ENCODE peak calls at places on chromosomes 6 and 20, in four cellular contexts. One of them, this sample, is unnamed.

GRCh38 chr6:152846825-152847224 is 96.2 kb downstream of the VIP start:
- DNase-seq in IMR-90: no peak
- DNase-seq in dorsolateral prefrontal cortex: no peak
- DNase-seq in fibroblast of lung: no peak
- DNase-seq in this sample: no peak

GRCh38 chr20:11755071-11755881 is 162.4 kb upstream of the BTBD3 start:
- DNase-seq in IMR-90: no peak
- DNase-seq in dorsolateral prefrontal cortex: no peak
- DNase-seq in fibroblast of lung: peak
- DNase-seq in this sample: no peak

GRCh38 chr6:35457907-35458306 is 5.8 kb downstream of the FANCE start:
- DNase-seq in IMR-90: no peak
- DNase-seq in dorsolateral prefrontal cortex: no peak
- DNase-seq in fibroblast of lung: no peak
- DNase-seq in this sample: no peak

GRCh38 chr20:25553819-25554296 is 31.5 kb downstream of the NINL start:
- DNase-seq in IMR-90: peak
- DNase-seq in dorsolateral prefrontal cortex: no peak
- DNase-seq in fibroblast of lung: peak
- DNase-seq in this sample: no peak

GRCh38 chr6:96659084-96659845 is 96.3 kb downstream of the FHL5 start:
- DNase-seq in IMR-90: no peak
- DNase-seq in dorsolateral prefrontal cortex: no peak
- DNase-seq in fibroblast of lung: no peak
- DNase-seq in this sample: no peak

GRCh38 chr6:126091507-126091906 is 105.2 kb downstream of the TRMT11 start:
- DNase-seq in IMR-90: no peak
- DNase-seq in dorsolateral prefrontal cortex: no peak
- DNase-seq in fibroblast of lung: peak
- DNase-seq in this sample: no peak

GRCh38 chr6:57069228-57069627 is 20.8 kb upstream of the ZNF451 start:
- DNase-seq in IMR-90: no peak
- DNase-seq in dorsolateral prefrontal cortex: no peak
- DNase-seq in fibroblast of lung: no peak
- DNase-seq in this sample: no peak

GRCh38 chr6:37049990-37050853 is 44.8 kb downstream of the FGD2 start:
- DNase-seq in IMR-90: no peak
- DNase-seq in dorsolateral prefrontal cortex: no peak
- DNase-seq in fibroblast of lung: no peak
- DNase-seq in this sample: peak

GRCh38 chr20:38723069-38723981 is 961 bp upstream of the SLC32A1 start:
- DNase-seq in IMR-90: no peak
- DNase-seq in dorsolateral prefrontal cortex: no peak
- DNase-seq in fibroblast of lung: peak
- DNase-seq in this sample: no peak

GRCh38 chr6:4017847-4018193 is 61.1 kb downstream of the FAM217A start:
- DNase-seq in IMR-90: peak
- DNase-seq in dorsolateral prefrontal cortex: no peak
- DNase-seq in fibroblast of lung: peak
- DNase-seq in this sample: no peak

GRCh38 chr20:60037120-60037499 is 78.9 kb downstream of the CDH26 start:
- DNase-seq in IMR-90: peak
- DNase-seq in dorsolateral prefrontal cortex: no peak
- DNase-seq in fibroblast of lung: peak
- DNase-seq in this sample: no peak

GRCh38 chr6:11535801-11536230 is 1.7 kb upstream of the TMEM170B start:
- DNase-seq in IMR-90: peak
- DNase-seq in dorsolateral prefrontal cortex: no peak
- DNase-seq in fibroblast of lung: peak
- DNase-seq in this sample: no peak

GRCh38 chr6:109772961-109773431 is 81.9 kb downstream of the FIG4 start:
- DNase-seq in IMR-90: peak
- DNase-seq in dorsolateral prefrontal cortex: no peak
- DNase-seq in fibroblast of lung: peak
- DNase-seq in this sample: no peak

GRCh38 chr6:26197736-26198625 is 110.8 kb downstream of the HFE start:
- DNase-seq in IMR-90: peak
- DNase-seq in dorsolateral prefrontal cortex: no peak
- DNase-seq in fibroblast of lung: peak
- DNase-seq in this sample: peak

GRCh38 chr6:166253277-166254229 is 54.6 kb downstream of the PRR18 start:
- DNase-seq in IMR-90: no peak
- DNase-seq in dorsolateral prefrontal cortex: no peak
- DNase-seq in fibroblast of lung: no peak
- DNase-seq in this sample: no peak

GRCh38 chr6:34587851-34588250 is 31.7 kb upstream of the SPDEF start:
- DNase-seq in IMR-90: no peak
- DNase-seq in dorsolateral prefrontal cortex: no peak
- DNase-seq in fibroblast of lung: no peak
- DNase-seq in this sample: no peak

GRCh38 chr6:9397981-9398559 is 962.7 kb upstream of the SLC35B3 start:
- DNase-seq in IMR-90: no peak
- DNase-seq in dorsolateral prefrontal cortex: no peak
- DNase-seq in fibroblast of lung: no peak
- DNase-seq in this sample: no peak

GRCh38 chr6:15441215-15441868 is 195.5 kb downstream of the JARID2 start:
- DNase-seq in IMR-90: peak
- DNase-seq in dorsolateral prefrontal cortex: no peak
- DNase-seq in fibroblast of lung: peak
- DNase-seq in this sample: peak

GRCh38 chr6:170368544-170368943 is 62.0 kb downstream of the FAM120B start:
- DNase-seq in IMR-90: no peak
- DNase-seq in dorsolateral prefrontal cortex: no peak
- DNase-seq in fibroblast of lung: no peak
- DNase-seq in this sample: no peak
- TF ChIP-seq CTCF in IMR-90: no peak
- TF ChIP-seq CTCF in dorsolateral prefrontal cortex: no peak
- TF ChIP-seq CTCF in fibroblast of lung: no peak
- TF ChIP-seq CTCF in this sample: no peak

GRCh38 chr6:117495873-117496272 is 13.4 kb downstream of the DCBLD1 start:
- DNase-seq in IMR-90: peak
- DNase-seq in dorsolateral prefrontal cortex: no peak
- DNase-seq in fibroblast of lung: peak
- DNase-seq in this sample: no peak

GRCh38 chr6:117493470-117493869 is 11.0 kb downstream of the DCBLD1 start:
- DNase-seq in IMR-90: no peak
- DNase-seq in dorsolateral prefrontal cortex: no peak
- DNase-seq in fibroblast of lung: no peak
- DNase-seq in this sample: no peak

GRCh38 chr6:117494694-117495318 is 12.3 kb downstream of the DCBLD1 start:
- DNase-seq in IMR-90: no peak
- DNase-seq in dorsolateral prefrontal cortex: no peak
- DNase-seq in fibroblast of lung: no peak
- DNase-seq in this sample: no peak

GRCh38 chr6:117495425-117495824 is 13.0 kb downstream of the DCBLD1 start:
- DNase-seq in IMR-90: no peak
- DNase-seq in dorsolateral prefrontal cortex: no peak
- DNase-seq in fibroblast of lung: no peak
- DNase-seq in this sample: no peak

DNA sequence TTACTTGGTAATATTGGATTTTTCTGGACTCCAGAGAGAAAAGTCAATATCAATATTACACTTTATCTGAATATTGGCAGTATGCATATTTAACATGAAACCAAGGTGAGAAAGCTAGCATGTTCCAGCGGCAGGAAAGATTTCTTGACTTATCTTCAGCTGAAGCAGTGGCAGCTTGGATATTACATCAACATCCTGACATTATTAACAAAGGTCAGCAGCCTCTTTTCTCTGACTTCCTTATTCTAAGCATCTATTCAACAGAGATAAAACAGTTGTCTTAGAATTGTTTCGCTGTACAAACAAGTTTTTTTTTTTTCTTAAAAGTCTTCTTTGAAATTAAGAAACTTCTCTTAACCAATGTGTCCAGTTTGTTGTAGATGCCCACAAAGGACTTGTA is 11.8 kb downstream of the DCBLD1 start:
- DNase-seq in IMR-90: no peak
- DNase-seq in dorsolateral prefrontal cortex: no peak
- DNase-seq in fibroblast of lung: no peak
- DNase-seq in this sample: no peak
- H3K27ac ChIP-seq in IMR-90: no peak
- H3K27ac ChIP-seq in dorsolateral prefrontal cortex: no peak
- H3K27ac ChIP-seq in fibroblast of lung: peak
- H3K27ac ChIP-seq in this sample: no peak

GRCh38 chr20:53598140-53599038 is 4.8 kb upstream of the ZNF217 start:
- DNase-seq in IMR-90: no peak
- DNase-seq in dorsolateral prefrontal cortex: no peak
- DNase-seq in fibroblast of lung: no peak
- DNase-seq in this sample: no peak

GRCh38 chr20:53595018-53595378 is 1.4 kb upstream of the ZNF217 start:
- DNase-seq in IMR-90: no peak
- DNase-seq in dorsolateral prefrontal cortex: no peak
- DNase-seq in fibroblast of lung: no peak
- DNase-seq in this sample: no peak

GRCh38 chr20:53597521-53598120 is 4.0 kb upstream of the ZNF217 start:
- DNase-seq in IMR-90: no peak
- DNase-seq in dorsolateral prefrontal cortex: no peak
- DNase-seq in fibroblast of lung: no peak
- DNase-seq in this sample: no peak

GRCh38 chr20:53597085-53597482 is 3.4 kb upstream of the ZNF217 start:
- DNase-seq in IMR-90: no peak
- DNase-seq in dorsolateral prefrontal cortex: no peak
- DNase-seq in fibroblast of lung: no peak
- DNase-seq in this sample: no peak

DNA sequence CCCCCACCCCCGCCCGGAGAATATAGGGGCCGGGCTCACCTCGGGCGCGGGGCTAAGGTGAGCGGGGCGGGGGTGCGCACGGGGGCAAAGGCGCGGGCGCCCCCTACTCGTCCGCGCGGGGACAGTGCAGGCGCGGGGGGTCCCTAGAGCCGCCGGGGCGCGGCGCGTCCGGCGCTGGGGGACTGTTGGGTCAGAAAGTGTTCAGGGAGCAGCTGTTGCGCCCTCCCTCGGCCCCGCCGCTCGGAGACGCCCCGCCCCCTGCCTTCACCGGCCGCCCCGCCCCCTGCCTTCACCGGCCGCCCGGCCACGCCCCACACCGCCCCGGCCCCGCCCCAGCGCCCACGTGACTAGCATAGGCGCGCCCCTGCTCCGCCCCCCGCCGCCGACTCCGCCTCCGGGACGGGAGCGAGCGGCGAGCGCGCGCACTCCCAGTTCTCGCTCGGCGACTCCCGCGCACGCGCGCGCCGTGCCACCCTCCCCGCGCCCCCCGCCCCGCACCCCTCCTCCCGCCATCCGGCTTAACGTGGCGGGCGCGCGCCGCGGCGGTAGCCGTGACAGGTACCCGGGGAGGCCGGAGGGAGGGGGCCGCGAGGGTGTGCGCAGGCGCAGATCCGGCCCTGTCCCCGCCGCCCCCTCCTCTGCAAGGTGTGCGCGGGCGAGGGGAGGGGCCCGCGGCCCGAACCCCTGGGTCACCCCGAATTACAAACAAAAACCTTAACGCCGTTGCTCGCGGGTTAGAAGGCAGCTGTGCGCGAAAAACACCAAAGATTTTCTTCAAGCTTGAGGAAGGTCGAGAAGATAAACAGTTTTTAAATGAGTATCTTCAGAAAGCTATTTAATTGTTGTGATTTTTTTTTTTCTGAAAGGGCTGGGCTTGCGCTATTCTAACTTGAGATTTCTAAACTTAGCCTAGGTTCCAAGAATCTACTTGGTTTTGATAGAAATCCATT is 704 bp upstream of the ZNF217 start:
- DNase-seq in IMR-90: peak
- DNase-seq in dorsolateral prefrontal cortex: peak
- DNase-seq in fibroblast of lung: peak
- DNase-seq in this sample: peak
- TF ChIP-seq CTCF in IMR-90: peak
- TF ChIP-seq CTCF in dorsolateral prefrontal cortex: peak
- TF ChIP-seq CTCF in fibroblast of lung: no peak
- TF ChIP-seq CTCF in this sample: no peak

GRCh38 chr6:165184192-165184979 is 125.0 kb downstream of the C6orf118 start:
- DNase-seq in IMR-90: no peak
- DNase-seq in dorsolateral prefrontal cortex: no peak
- DNase-seq in fibroblast of lung: peak
- DNase-seq in this sample: no peak
- H3K27ac ChIP-seq in IMR-90: no peak
- H3K27ac ChIP-seq in dorsolateral prefrontal cortex: peak
- H3K27ac ChIP-seq in fibroblast of lung: no peak
- H3K27ac ChIP-seq in this sample: no peak

GRCh38 chr6:154615483-154616025 is 105.1 kb upstream of the CNKSR3 start:
- DNase-seq in IMR-90: peak
- DNase-seq in dorsolateral prefrontal cortex: no peak
- DNase-seq in fibroblast of lung: peak
- DNase-seq in this sample: no peak
- TF ChIP-seq CTCF in IMR-90: no peak
- TF ChIP-seq CTCF in dorsolateral prefrontal cortex: no peak
- TF ChIP-seq CTCF in fibroblast of lung: peak
- TF ChIP-seq CTCF in this sample: no peak

GRCh38 chr6:14110001-14110818 is 7.4 kb upstream of the CD83 start:
- DNase-seq in IMR-90: no peak
- DNase-seq in dorsolateral prefrontal cortex: no peak
- DNase-seq in fibroblast of lung: no peak
- DNase-seq in this sample: no peak
- H3K27ac ChIP-seq in IMR-90: no peak
- H3K27ac ChIP-seq in dorsolateral prefrontal cortex: no peak
- H3K27ac ChIP-seq in fibroblast of lung: no peak
- H3K27ac ChIP-seq in this sample: no peak

GRCh38 chr6:167826230-167827061 is at the start of gene AFDN:
- DNase-seq in IMR-90: peak
- DNase-seq in dorsolateral prefrontal cortex: peak
- DNase-seq in fibroblast of lung: peak
- DNase-seq in this sample: peak
- TF ChIP-seq CTCF in IMR-90: peak
- TF ChIP-seq CTCF in dorsolateral prefrontal cortex: no peak
- TF ChIP-seq CTCF in fibroblast of lung: peak
- TF ChIP-seq CTCF in this sample: no peak

DNA sequence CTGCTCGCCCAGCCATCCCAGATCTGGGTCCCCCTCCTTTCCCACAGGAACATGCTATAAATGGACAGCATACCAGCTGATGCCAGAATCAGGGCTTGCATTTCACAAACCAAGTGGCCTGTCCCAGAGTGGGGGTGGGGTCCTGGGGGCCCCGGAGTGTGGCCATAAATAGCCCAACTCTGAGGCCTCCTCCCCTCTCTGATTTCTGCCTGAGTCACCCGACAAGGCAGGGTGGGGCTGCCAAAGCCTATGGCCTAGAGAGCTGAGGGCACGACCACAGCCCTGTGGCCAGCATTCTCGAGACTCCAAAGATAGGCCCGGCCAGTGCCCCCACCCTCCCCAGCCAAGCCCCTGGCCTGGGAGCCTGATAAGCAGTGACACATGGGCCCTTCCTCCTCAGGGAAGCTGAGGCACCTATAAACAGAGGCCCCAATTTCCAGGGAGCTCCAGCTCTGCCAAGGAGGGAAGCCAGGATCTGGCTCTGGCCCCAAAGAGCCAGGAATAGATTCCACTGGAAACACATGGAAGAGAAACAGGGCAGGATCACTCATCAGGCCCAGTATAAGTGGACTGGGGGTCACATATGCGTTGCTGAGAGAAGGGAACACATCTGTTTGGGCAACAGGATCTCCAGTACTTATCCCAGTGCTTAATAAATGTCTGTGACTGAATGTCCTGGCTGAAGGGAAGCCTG is 20.3 kb downstream of the SNTA1 start:
- DNase-seq in IMR-90: peak
- DNase-seq in dorsolateral prefrontal cortex: no peak
- DNase-seq in fibroblast of lung: peak
- DNase-seq in this sample: no peak
- H3K27ac ChIP-seq in IMR-90: peak
- H3K27ac ChIP-seq in dorsolateral prefrontal cortex: peak
- H3K27ac ChIP-seq in fibroblast of lung: peak
- H3K27ac ChIP-seq in this sample: no peak